ENCODE peak calls at places on chromosomes 5 and 9, in six cellular contexts. B is stimulated activated CD4-positive, alpha-beta T cell treated with anti-CD3 and anti-CD28 coated beads, Interleukin-1b, Interleukin-23, amount 100 ng/mL, for 1 hour; A is SK-MEL-5; Q is pulmonary artery endothelial cell; K is anterior cingulate cortex; G is neuronal stem cell. J is an unnamed sample.
A peak's percentile ranks its signal among the peaks of the same experiment; 100 is the strongest.

GRCh38 chr5:180976518-180976917 is 12.1 kb upstream of the BTNL3 start:
- DNase-seq in Q (no peak), K (no peak), B (no peak), G (no peak), A (no peak), J (no peak)

GRCh38 chr5:107456281-107456715 is 214.4 kb downstream of the EFNA5 start:
- DNase-seq in G (no peak), A (no peak), Q (no peak), K (no peak), B (no peak), J (no peak)

GRCh38 chr9:21764736-21765245 is 37.6 kb upstream of the MTAP start:
- DNase-seq in G (no peak), A (no peak), Q (no peak), B (no peak), K (no peak), J (no peak)

GRCh38 chr9:131960311-131960710 is 119.4 kb downstream of the MED27 start:
- DNase-seq in K (no peak), G (no peak), B (no peak), A (no peak), Q (no peak), J (peak; percentile 10)

GRCh38 chr5:42301349-42301748 is 121.9 kb upstream of the GHR start:
- DNase-seq in A (no peak), G (no peak), B (no peak), K (no peak), Q (no peak), J (no peak)

GRCh38 chr5:39169081-39169480 is 50.3 kb downstream of the FYB1 start:
- DNase-seq in B (no peak), A (no peak), K (no peak), G (no peak), Q (no peak), J (no peak)

GRCh38 chr9:24708808-24709207 is 163.1 kb upstream of the IZUMO3 start:
- DNase-seq in K (no peak), B (no peak), A (no peak), Q (no peak), G (no peak), J (no peak)

GRCh38 chr5:84696651-84697050 is 312.0 kb upstream of the EDIL3 start:
- DNase-seq in A (no peak), K (no peak), G (no peak), Q (no peak), B (no peak), J (no peak)

GRCh38 chr9:35110327-35110758 is 5.3 kb downstream of the ATOSB start:
- DNase-seq in A (no peak), Q (no peak), B (no peak), K (no peak), G (no peak), J (peak; percentile 81)

GRCh38 chr5:142520885-142521284 is 165.0 kb downstream of the FGF1 start:
- DNase-seq in B (no peak), K (no peak), Q (no peak), A (no peak), G (no peak), J (no peak)

GRCh38 chr5:172731286-172732073 is 39.5 kb downstream of the DUSP1 start:
- DNase-seq in A (no peak), B (no peak), K (no peak), G (no peak), Q (no peak), J (peak; percentile 82)

GRCh38 chr9:13351768-13352386 is 72.4 kb upstream of the MPDZ start:
- DNase-seq in K (no peak), A (peak; percentile 58), Q (peak; percentile 35), B (no peak), G (peak; percentile 8), J (peak; percentile 81)

GRCh38 chr9:106639873-106640568 is 222.9 kb upstream of the ZNF462 start:
- DNase-seq in K (no peak), B (no peak), Q (no peak), G (no peak), A (peak; percentile 79), J (no peak)